ENCODE peak calls at places on chromosomes 16 and 17, in seven cellular contexts. One of them, this sample, is unnamed.
A peak's percentile ranks its signal among the peaks of the same experiment; 100 is the strongest.

GRCh38 chr17:50348522-50349240 is 2.8 kb downstream of the XYLT2 start:
- DNase-seq in H1: no peak
- DNase-seq in IMR-90: peak; percentile 53
- DNase-seq in neuronal stem cell: no peak
- DNase-seq in mesenchymal stem cell: peak; percentile 35
- DNase-seq in H9: peak; percentile 23
- DNase-seq in trophoblast cell: no peak
- DNase-seq in this sample: no peak

GRCh38 chr17:41008811-41009210 is at the start of gene KRTAP3-1:
- DNase-seq in H1: no peak
- DNase-seq in IMR-90: no peak
- DNase-seq in neuronal stem cell: no peak
- DNase-seq in mesenchymal stem cell: no peak
- DNase-seq in H9: peak; percentile 48
- DNase-seq in trophoblast cell: no peak
- DNase-seq in this sample: no peak

GRCh38 chr16:7744546-7745294 is 412.1 kb downstream of the RBFOX1 start:
- DNase-seq in H1: no peak
- DNase-seq in IMR-90: no peak
- DNase-seq in neuronal stem cell: no peak
- DNase-seq in mesenchymal stem cell: no peak
- DNase-seq in H9: no peak
- DNase-seq in trophoblast cell: no peak
- DNase-seq in this sample: no peak

GRCh38 chr17:3750926-3751325 is 27.2 kb downstream of the HASPIN start:
- DNase-seq in H1: no peak
- DNase-seq in IMR-90: no peak
- DNase-seq in neuronal stem cell: no peak
- DNase-seq in mesenchymal stem cell: no peak
- DNase-seq in H9: no peak
- DNase-seq in trophoblast cell: no peak
- DNase-seq in this sample: no peak

GRCh38 chr16:15874745-15875314 is 13.6 kb downstream of the CEP20 start:
- DNase-seq in H1: peak; percentile 59
- DNase-seq in IMR-90: peak; percentile 80
- DNase-seq in neuronal stem cell: peak; percentile 31
- DNase-seq in mesenchymal stem cell: peak; percentile 76
- DNase-seq in H9: peak; percentile 57
- DNase-seq in trophoblast cell: peak; percentile 72
- DNase-seq in this sample: peak; percentile 77

GRCh38 chr17:76267051-76267576 is 2.0 kb downstream of the UBALD2 start:
- DNase-seq in H1: no peak
- DNase-seq in IMR-90: no peak
- DNase-seq in neuronal stem cell: no peak
- DNase-seq in mesenchymal stem cell: no peak
- DNase-seq in H9: no peak
- DNase-seq in trophoblast cell: no peak
- DNase-seq in this sample: no peak

GRCh38 chr17:39080416-39081179 is 70.8 kb downstream of the PLXDC1 start:
- DNase-seq in H1: no peak
- DNase-seq in IMR-90: peak; percentile 52
- DNase-seq in neuronal stem cell: no peak
- DNase-seq in mesenchymal stem cell: no peak
- DNase-seq in H9: no peak
- DNase-seq in trophoblast cell: no peak
- DNase-seq in this sample: no peak

GRCh38 chr16:84484579-84485254 is 19.7 kb downstream of the MEAK7 start:
- DNase-seq in H1: peak; percentile 73
- DNase-seq in IMR-90: peak; percentile 74
- DNase-seq in neuronal stem cell: no peak
- DNase-seq in mesenchymal stem cell: peak; percentile 53
- DNase-seq in H9: no peak
- DNase-seq in trophoblast cell: peak; percentile 86
- DNase-seq in this sample: peak; percentile 51

GRCh38 chr16:89322381-89323119 is 105.0 kb downstream of the ZNF778 start:
- DNase-seq in H1: no peak
- DNase-seq in IMR-90: peak; percentile 82
- DNase-seq in neuronal stem cell: no peak
- DNase-seq in mesenchymal stem cell: peak; percentile 85
- DNase-seq in H9: peak; percentile 84
- DNase-seq in trophoblast cell: peak; percentile 84
- DNase-seq in this sample: peak; percentile 95

GRCh38 chr16:86490859-86491642 is 19.3 kb upstream of the FOXF1 start:
- DNase-seq in H1: no peak
- DNase-seq in IMR-90: peak; percentile 52
- DNase-seq in neuronal stem cell: no peak
- DNase-seq in mesenchymal stem cell: peak; percentile 68
- DNase-seq in H9: no peak
- DNase-seq in trophoblast cell: no peak
- DNase-seq in this sample: no peak

GRCh38 chr17:80449930-80450576 is 26.4 kb downstream of the NPTX1 start:
- DNase-seq in H1: no peak
- DNase-seq in IMR-90: peak; percentile 75
- DNase-seq in neuronal stem cell: no peak
- DNase-seq in mesenchymal stem cell: peak; percentile 46
- DNase-seq in H9: no peak
- DNase-seq in trophoblast cell: no peak
- DNase-seq in this sample: no peak

GRCh38 chr17:75721463-75722011 is 278 bp downstream of the ITGB4 start:
- DNase-seq in H1: peak; percentile 54
- DNase-seq in IMR-90: no peak
- DNase-seq in neuronal stem cell: no peak
- DNase-seq in mesenchymal stem cell: no peak
- DNase-seq in H9: no peak
- DNase-seq in trophoblast cell: no peak
- DNase-seq in this sample: no peak

GRCh38 chr17:64357191-64357981 is 33.3 kb downstream of the PECAM1 start:
- DNase-seq in H1: no peak
- DNase-seq in IMR-90: peak; percentile 94
- DNase-seq in neuronal stem cell: no peak
- DNase-seq in mesenchymal stem cell: peak; percentile 91
- DNase-seq in H9: peak; percentile 46
- DNase-seq in trophoblast cell: peak; percentile 17
- DNase-seq in this sample: peak; percentile 36

GRCh38 chr17:40309031-40309937 is at the start of gene RARA:
- DNase-seq in H1: peak; percentile 86
- DNase-seq in IMR-90: no peak
- DNase-seq in neuronal stem cell: no peak
- DNase-seq in mesenchymal stem cell: peak; percentile 74
- DNase-seq in H9: peak; percentile 93
- DNase-seq in trophoblast cell: peak; percentile 55
- DNase-seq in this sample: peak; percentile 90

GRCh38 chr17:17545031-17545820 is 46.3 kb downstream of the PEMT start:
- DNase-seq in H1: no peak
- DNase-seq in IMR-90: peak; percentile 57
- DNase-seq in neuronal stem cell: no peak
- DNase-seq in mesenchymal stem cell: no peak
- DNase-seq in H9: no peak
- DNase-seq in trophoblast cell: no peak
- DNase-seq in this sample: no peak

GRCh38 chr17:43170140-43170765 is 761 bp upstream of the NBR1 start:
- DNase-seq in H1: peak; percentile 83
- DNase-seq in IMR-90: peak; percentile 95
- DNase-seq in neuronal stem cell: peak; percentile 84
- DNase-seq in mesenchymal stem cell: peak; percentile 99
- DNase-seq in H9: peak; percentile 97
- DNase-seq in trophoblast cell: peak; percentile 98
- DNase-seq in this sample: peak; percentile 99

GRCh38 chr17:79984045-79984840 is 51.4 kb downstream of the TBC1D16 start:
- DNase-seq in H1: no peak
- DNase-seq in IMR-90: no peak
- DNase-seq in neuronal stem cell: no peak
- DNase-seq in mesenchymal stem cell: no peak
- DNase-seq in H9: no peak
- DNase-seq in trophoblast cell: no peak
- DNase-seq in this sample: no peak

GRCh38 chr16:56950881-56951771 is 10.6 kb upstream of the CETP start:
- DNase-seq in H1: peak; percentile 74
- DNase-seq in IMR-90: peak; percentile 51
- DNase-seq in neuronal stem cell: peak; percentile 24
- DNase-seq in mesenchymal stem cell: peak; percentile 55
- DNase-seq in H9: peak; percentile 78
- DNase-seq in trophoblast cell: peak; percentile 78
- DNase-seq in this sample: peak; percentile 79

GRCh38 chr17:4310349-4311060 is 46.7 kb upstream of the ANKFY1 start:
- DNase-seq in H1: no peak
- DNase-seq in IMR-90: peak; percentile 54
- DNase-seq in neuronal stem cell: no peak
- DNase-seq in mesenchymal stem cell: no peak
- DNase-seq in H9: no peak
- DNase-seq in trophoblast cell: no peak
- DNase-seq in this sample: peak; percentile 24

GRCh38 chr17:50219345-50219744 is 17.9 kb upstream of the COL1A1 start:
- DNase-seq in H1: no peak
- DNase-seq in IMR-90: peak; percentile 90
- DNase-seq in neuronal stem cell: no peak
- DNase-seq in mesenchymal stem cell: peak; percentile 93
- DNase-seq in H9: no peak
- DNase-seq in trophoblast cell: no peak
- DNase-seq in this sample: no peak

GRCh38 chr17:11554542-11554941 is 43.7 kb upstream of the DNAH9 start:
- DNase-seq in H1: no peak
- DNase-seq in IMR-90: no peak
- DNase-seq in neuronal stem cell: no peak
- DNase-seq in mesenchymal stem cell: no peak
- DNase-seq in H9: no peak
- DNase-seq in trophoblast cell: no peak
- DNase-seq in this sample: no peak

GRCh38 chr16:76428858-76429257 is 151.7 kb downstream of the CNTNAP4 start:
- DNase-seq in H1: no peak
- DNase-seq in IMR-90: no peak
- DNase-seq in neuronal stem cell: no peak
- DNase-seq in mesenchymal stem cell: peak; percentile 38
- DNase-seq in H9: no peak
- DNase-seq in trophoblast cell: no peak
- DNase-seq in this sample: no peak

GRCh38 chr16:9012848-9013507 is 49.3 kb upstream of the USP7 start:
- DNase-seq in H1: peak; percentile 88
- DNase-seq in IMR-90: no peak
- DNase-seq in neuronal stem cell: peak; percentile 44
- DNase-seq in mesenchymal stem cell: peak; percentile 27
- DNase-seq in H9: peak; percentile 93
- DNase-seq in trophoblast cell: peak; percentile 23
- DNase-seq in this sample: peak; percentile 87

GRCh38 chr17:61248399-61248798 is 151.2 kb upstream of the TBX2 start:
- DNase-seq in H1: no peak
- DNase-seq in IMR-90: peak; percentile 55
- DNase-seq in neuronal stem cell: no peak
- DNase-seq in mesenchymal stem cell: no peak
- DNase-seq in H9: no peak
- DNase-seq in trophoblast cell: no peak
- DNase-seq in this sample: no peak

GRCh38 chr16:12667909-12668308 is 135.8 kb downstream of the CPPED1 start:
- DNase-seq in H1: no peak
- DNase-seq in IMR-90: no peak
- DNase-seq in neuronal stem cell: no peak
- DNase-seq in mesenchymal stem cell: no peak
- DNase-seq in H9: no peak
- DNase-seq in trophoblast cell: no peak
- DNase-seq in this sample: no peak
- H4K8ac ChIP-seq in H1: no peak overlapping the region
- H4K8ac ChIP-seq in IMR-90: no peak overlapping the region
- H4K8ac ChIP-seq in neuronal stem cell: no peak overlapping the region
- H4K8ac ChIP-seq in mesenchymal stem cell: no peak overlapping the region
- H4K8ac ChIP-seq in H9: no peak overlapping the region
- H4K8ac ChIP-seq in trophoblast cell: no peak overlapping the region
- H4K8ac ChIP-seq in this sample: no peak overlapping the region

GRCh38 chr17:49112936-49113335 is 19.6 kb upstream of the B4GALNT2 start:
- DNase-seq in H1: no peak
- DNase-seq in IMR-90: no peak
- DNase-seq in neuronal stem cell: no peak
- DNase-seq in mesenchymal stem cell: no peak
- DNase-seq in H9: no peak
- DNase-seq in trophoblast cell: peak; percentile 81
- DNase-seq in this sample: no peak
- H4K8ac ChIP-seq in H1: no peak overlapping the region
- H4K8ac ChIP-seq in IMR-90: no peak overlapping the region
- H4K8ac ChIP-seq in neuronal stem cell: no peak overlapping the region
- H4K8ac ChIP-seq in mesenchymal stem cell: no peak overlapping the region
- H4K8ac ChIP-seq in H9: no peak overlapping the region
- H4K8ac ChIP-seq in trophoblast cell: no peak overlapping the region
- H4K8ac ChIP-seq in this sample: no peak overlapping the region

DNA sequence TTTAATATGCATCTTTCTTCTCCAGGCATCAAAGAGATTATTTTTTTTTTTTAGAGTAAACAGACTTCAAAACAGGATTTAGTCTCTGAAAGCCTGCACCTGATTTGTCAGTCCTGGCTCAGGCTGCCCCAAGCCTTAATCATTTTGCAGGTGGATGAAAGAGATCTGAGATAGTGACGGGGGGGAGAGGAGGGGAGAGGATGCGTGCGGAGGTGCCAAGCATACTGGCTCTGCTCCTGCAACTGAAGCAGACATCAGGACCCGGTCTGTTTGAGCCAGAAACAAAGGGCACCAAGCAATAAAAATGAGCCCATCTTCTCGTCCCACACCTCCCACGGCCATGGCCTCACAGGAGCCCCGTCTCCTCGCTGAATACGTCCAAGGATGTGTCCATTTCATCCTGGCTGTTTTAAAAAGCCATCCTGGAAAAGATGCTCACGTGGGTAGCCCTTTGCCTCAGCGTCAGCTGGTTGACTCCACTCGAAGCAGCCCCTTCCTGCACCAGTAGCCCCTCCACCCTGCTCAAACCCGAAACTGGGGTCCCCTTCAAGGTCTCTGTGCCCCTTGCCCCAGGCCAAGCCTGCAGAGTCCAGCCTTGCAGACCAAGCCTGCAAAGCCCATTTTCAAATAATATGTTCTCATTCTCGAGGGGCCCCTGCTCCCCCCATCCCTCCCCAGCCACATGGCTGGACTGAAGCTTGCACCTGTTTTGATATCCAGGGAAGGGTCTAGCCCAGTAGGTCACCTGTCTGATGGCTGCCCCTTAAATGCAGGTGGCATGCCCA is 84.8 kb upstream of the TNRC6C start:
- DNase-seq in H1: no peak
- DNase-seq in IMR-90: no peak
- DNase-seq in neuronal stem cell: no peak
- DNase-seq in mesenchymal stem cell: no peak
- DNase-seq in H9: no peak
- DNase-seq in trophoblast cell: no peak
- DNase-seq in this sample: no peak
- H4K8ac ChIP-seq in H1: no peak overlapping the region
- H4K8ac ChIP-seq in IMR-90: no peak overlapping the region
- H4K8ac ChIP-seq in neuronal stem cell: no peak overlapping the region
- H4K8ac ChIP-seq in mesenchymal stem cell: no peak overlapping the region
- H4K8ac ChIP-seq in H9: no peak overlapping the region
- H4K8ac ChIP-seq in trophoblast cell: no peak overlapping the region
- H4K8ac ChIP-seq in this sample: no peak overlapping the region

DNA sequence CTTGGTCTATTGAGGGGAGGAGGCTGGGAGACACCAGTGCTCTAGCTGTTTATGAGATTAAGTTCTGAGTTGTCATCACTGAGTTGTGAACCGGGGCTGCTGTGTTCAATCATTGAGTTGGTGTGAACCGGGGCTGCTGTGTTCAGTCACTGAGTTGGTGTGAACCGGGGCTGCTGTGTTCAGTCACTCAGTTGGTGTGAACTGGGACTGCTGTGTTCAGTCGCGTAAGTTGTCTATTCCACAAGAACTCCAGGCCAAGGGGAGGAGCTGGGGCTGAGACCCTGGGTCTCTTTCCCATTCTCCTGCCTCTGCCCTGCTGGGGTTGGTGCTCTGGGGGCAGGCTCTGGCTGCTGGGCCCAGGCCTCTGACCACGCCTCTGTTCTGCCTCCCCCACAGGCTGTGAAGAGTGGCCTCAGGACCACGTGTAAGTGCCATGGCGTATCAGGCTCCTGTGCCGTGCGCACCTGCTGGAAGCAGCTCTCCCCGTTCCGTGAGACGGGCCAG is 24.5 kb downstream of the WNT9B start:
- DNase-seq in H1: no peak
- DNase-seq in IMR-90: no peak
- DNase-seq in neuronal stem cell: no peak
- DNase-seq in mesenchymal stem cell: no peak
- DNase-seq in H9: no peak
- DNase-seq in trophoblast cell: no peak
- DNase-seq in this sample: peak; percentile 14
- H4K8ac ChIP-seq in H1: peak overlapping the region; percentile 63
- H4K8ac ChIP-seq in IMR-90: no peak overlapping the region
- H4K8ac ChIP-seq in neuronal stem cell: no peak overlapping the region
- H4K8ac ChIP-seq in mesenchymal stem cell: no peak overlapping the region
- H4K8ac ChIP-seq in H9: no peak overlapping the region
- H4K8ac ChIP-seq in trophoblast cell: no peak overlapping the region
- H4K8ac ChIP-seq in this sample: no peak overlapping the region

This sample was measured in mesendoderm.